ENCODE peak calls at places on chromosomes 1 and 21, in eight cellular contexts. A, T, P, K, Q, O, F and S are unnamed samples.
A peak's percentile ranks its signal among the peaks of the same experiment; 100 is the strongest.

GRCh38 chr1:208309771-208310170 is 65.6 kb upstream of the PLXNA2 start:
- DNase-seq in A (no peak), T (no peak), P (no peak), K (no peak), Q (no peak), O (no peak), F (no peak), S (no peak)

GRCh38 chr21:44019568-44019958 is 7.5 kb downstream of the TRAPPC10 start:
- DNase-seq in A (no peak), T (no peak), P (no peak), K (no peak), Q (no peak), O (no peak), F (no peak), S (no peak)

GRCh38 chr1:17759114-17759513 is 4.0 kb downstream of the ACTL8 start:
- DNase-seq in A (peak; percentile 9), T (no peak), P (no peak), K (no peak), Q (peak; percentile 22), O (no peak), F (no peak), S (no peak)

GRCh38 chr1:109928591-109929111 is 18.0 kb downstream of the CSF1 start:
- DNase-seq in A (no peak), T (peak; percentile 77), P (peak; percentile 53), K (no peak), Q (no peak), O (no peak), F (no peak), S (no peak)

GRCh38 chr1:33656467-33656866 is 184.0 kb downstream of the ZSCAN20 start:
- DNase-seq in A (no peak), T (no peak), P (no peak), K (no peak), Q (no peak), O (no peak), F (no peak), S (no peak)

GRCh38 chr21:38383411-38384245 is 114.6 kb downstream of the ERG start:
- DNase-seq in A (no peak), T (no peak), P (no peak), K (no peak), Q (no peak), O (no peak), F (no peak), S (no peak)

GRCh38 chr1:158916085-158916484 is 15.3 kb upstream of the PYHIN1 start:
- DNase-seq in A (no peak), T (no peak), P (no peak), K (no peak), Q (no peak), O (no peak), F (no peak), S (no peak)

GRCh38 chr1:70685300-70686286 is 274.5 kb downstream of the CTH start:
- DNase-seq in A (no peak), T (no peak), P (peak; percentile 77), K (peak; percentile 76), Q (peak; percentile 41), O (peak; percentile 13), F (peak; percentile 55), S (peak; percentile 33)

GRCh38 chr21:15279484-15279883 is 214.7 kb upstream of the NRIP1 start:
- DNase-seq in A (no peak), T (no peak), P (no peak), K (peak; percentile 45), Q (no peak), O (no peak), F (no peak), S (no peak)

GRCh38 chr1:243798726-243799125 is 51.3 kb downstream of the AKT3 start:
- DNase-seq in A (no peak), T (no peak), P (peak; percentile 96), K (peak; percentile 96), Q (peak; percentile 3), O (no peak), F (no peak), S (no peak)

GRCh38 chr1:211543003-211543402 is 36.0 kb downstream of the SLC30A1 start:
- DNase-seq in A (no peak), T (no peak), P (no peak), K (peak; percentile 22), Q (no peak), O (no peak), F (no peak), S (no peak)

GRCh38 chr1:37234941-37235418 is 200.7 kb upstream of the GRIK3 start:
- DNase-seq in A (no peak), T (no peak), P (no peak), K (no peak), Q (no peak), O (no peak), F (no peak), S (no peak)

GRCh38 chr1:221611930-221612777 is 129.7 kb downstream of the DUSP10 start:
- DNase-seq in A (no peak), T (peak; percentile 43), P (peak; percentile 93), K (peak; percentile 99), Q (peak; percentile 15), O (no peak), F (peak; percentile 20), S (no peak)

GRCh38 chr1:13520985-13521384 is 7.2 kb upstream of the LRRC38 start:
- DNase-seq in A (no peak), T (no peak), P (no peak), K (no peak), Q (no peak), O (no peak), F (no peak), S (no peak)

GRCh38 chr1:172838681-172839313 is 179.9 kb downstream of the FASLG start:
- DNase-seq in A (no peak), T (no peak), P (no peak), K (peak; percentile 66), Q (peak; percentile 76), O (no peak), F (no peak), S (no peak)

GRCh38 chr1:172834609-172835008 is 175.7 kb downstream of the FASLG start:
- DNase-seq in A (no peak), T (no peak), P (no peak), K (no peak), Q (no peak), O (no peak), F (no peak), S (no peak)

GRCh38 chr1:172835834-172836233 is 176.9 kb downstream of the FASLG start:
- DNase-seq in A (no peak), T (no peak), P (no peak), K (no peak), Q (no peak), O (no peak), F (no peak), S (no peak)

GRCh38 chr1:172833956-172834355 is 175.1 kb downstream of the FASLG start:
- DNase-seq in A (no peak), T (no peak), P (peak; percentile 53), K (no peak), Q (no peak), O (no peak), F (no peak), S (no peak)

DNA sequence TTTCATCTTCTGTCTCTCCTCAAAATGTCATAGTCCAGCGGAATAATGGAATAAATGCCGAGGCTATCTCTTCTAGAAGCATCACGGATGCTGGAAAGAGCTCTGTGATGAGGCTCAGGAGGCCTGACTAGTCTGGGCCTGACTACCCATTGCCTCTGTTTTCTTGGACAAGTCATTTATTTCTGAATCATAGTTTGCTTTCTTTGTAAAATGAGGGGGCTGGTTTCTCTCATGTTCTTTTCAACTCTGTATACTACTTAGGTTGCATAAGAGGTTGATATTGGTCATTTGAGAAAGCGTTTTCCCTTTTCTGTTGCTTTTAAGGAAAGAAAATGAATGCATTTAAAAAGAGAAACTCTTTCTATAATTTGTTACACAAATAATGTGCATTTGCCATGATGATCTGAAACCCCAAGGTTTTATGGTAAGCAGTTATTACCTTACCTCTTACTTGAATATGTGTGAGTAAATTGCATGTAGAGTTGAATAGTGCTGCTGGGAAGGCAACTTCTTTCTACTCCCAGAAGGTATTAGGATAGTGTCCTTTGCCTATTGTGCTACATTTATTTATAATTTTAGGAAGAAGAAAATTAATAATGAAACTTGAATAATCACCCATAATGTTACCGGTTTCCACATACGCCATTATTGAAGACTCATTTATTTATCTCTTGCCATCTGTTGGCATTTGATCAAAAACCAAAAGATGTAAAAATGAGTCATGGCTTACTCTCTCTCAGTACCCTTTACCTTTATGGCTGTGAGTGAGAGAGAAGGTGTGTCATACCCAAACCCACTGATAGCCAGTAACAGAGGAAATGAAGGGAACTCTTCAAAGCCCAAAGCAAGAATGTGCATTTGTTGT is 179.1 kb downstream of the FASLG start:
- DNase-seq in A (peak; percentile 37), T (no peak), P (peak; percentile 65), K (peak; percentile 100), Q (peak; percentile 89), O (no peak), F (no peak), S (no peak)
- H3K4me3 ChIP-seq in A (no peak overlapping the region), T (no peak overlapping the region), P (no peak overlapping the region), K (no peak overlapping the region), Q (no peak overlapping the region), O (no peak overlapping the region), F (no peak overlapping the region), S (no peak overlapping the region)

DNA sequence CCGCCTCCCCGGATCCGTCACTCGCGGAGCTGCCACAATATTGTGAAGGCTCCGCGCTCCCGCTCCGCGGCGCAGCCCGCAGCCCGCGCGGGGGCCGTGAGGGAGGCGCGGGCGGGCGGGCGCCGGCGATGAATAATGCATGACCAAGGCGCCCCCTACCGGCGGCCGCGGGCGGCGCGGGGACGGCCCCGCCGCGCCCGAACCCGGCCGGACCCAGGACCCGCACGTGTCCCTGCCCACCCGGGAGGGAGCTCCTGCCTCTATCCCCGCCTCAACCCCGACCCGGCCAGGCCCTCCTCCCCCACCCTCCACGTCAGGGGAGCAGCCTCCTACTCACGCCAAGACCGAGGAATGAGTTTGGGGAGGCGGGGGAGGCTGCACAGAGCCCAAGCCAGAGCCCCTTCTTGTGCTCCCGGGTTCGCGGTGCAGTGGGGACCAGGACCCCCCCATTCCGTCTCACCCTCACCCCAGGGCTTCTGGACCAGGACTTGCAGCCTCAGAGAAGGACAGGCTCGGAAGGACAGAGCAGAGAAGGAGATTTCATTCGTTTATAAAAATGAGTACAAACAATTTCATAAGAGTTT is 70.8 kb upstream of the CASZ1 start:
- DNase-seq in A (peak; percentile 53), T (peak; percentile 66), P (peak; percentile 83), K (peak; percentile 69), Q (no peak), O (no peak), F (no peak), S (no peak)
- H3K4me3 ChIP-seq in A (peak overlapping the region; percentile 41), T (peak overlapping the region; percentile 49), P (peak overlapping the region; percentile 66), K (peak overlapping the region; percentile 67), Q (peak overlapping the region; percentile 26), O (peak overlapping the region; percentile 20), F (peak overlapping the region; percentile 46), S (peak overlapping the region; percentile 6)

GRCh38 chr21:16891821-16892220 is 621.0 kb upstream of the CXADR start:
- DNase-seq in A (no peak), T (no peak), P (peak; percentile 81), K (no peak), Q (no peak), O (no peak), F (no peak), S (no peak)
- H3K4me3 ChIP-seq in A (no peak overlapping the region), T (no peak overlapping the region), P (no peak overlapping the region), K (no peak overlapping the region), Q (no peak overlapping the region), O (no peak overlapping the region), F (no peak overlapping the region), S (no peak overlapping the region)

DNA sequence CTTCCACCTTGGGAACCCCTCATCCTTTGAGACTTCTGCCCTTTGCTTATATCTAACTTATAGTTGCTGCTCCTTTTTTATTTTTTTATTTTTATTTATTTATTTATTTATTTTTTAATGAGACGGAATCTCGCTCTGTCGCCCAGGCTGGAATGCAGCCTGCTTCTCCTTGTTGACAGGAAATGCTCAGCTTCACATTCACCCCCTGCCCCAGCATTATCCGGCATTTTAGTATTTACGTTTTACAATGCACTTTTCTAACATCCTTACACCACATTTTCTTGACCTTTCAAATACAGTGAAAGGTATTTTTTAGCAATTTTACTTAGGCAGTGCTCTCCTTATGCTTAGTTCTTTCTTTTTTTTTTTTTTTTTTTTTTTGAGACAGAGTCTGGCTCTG is 14.9 kb downstream of the CXADR start:
- DNase-seq in A (no peak), T (no peak), P (no peak), K (no peak), Q (no peak), O (no peak), F (no peak), S (no peak)
- H3K4me3 ChIP-seq in A (no peak overlapping the region), T (no peak overlapping the region), P (no peak overlapping the region), K (no peak overlapping the region), Q (no peak overlapping the region), O (no peak overlapping the region), F (no peak overlapping the region), S (no peak overlapping the region)